ENCODE peak calls at places on chromosomes 1 and 21, in four cellular contexts. One of them, this sample, is unnamed.

GRCh38 chr1:84689514-84690396 is 506 bp downstream of the SSX2IP start:
- DNase-seq in K562: no peak
- DNase-seq in GM23248: peak; percentile 79
- DNase-seq in PC-3: peak; percentile 35
- DNase-seq in this sample: peak; percentile 50

GRCh38 chr1:232477728-232478127 is 152.2 kb downstream of the SIPA1L2 start:
- DNase-seq in PC-3: peak; percentile 99
- DNase-seq in K562: no peak
- DNase-seq in GM23248: peak; percentile 95
- DNase-seq in this sample: no peak

GRCh38 chr1:33259879-33260278 is 3.6 kb downstream of the ZNF362 start:
- DNase-seq in K562: no peak
- DNase-seq in GM23248: no peak
- DNase-seq in PC-3: no peak
- DNase-seq in this sample: no peak

GRCh38 chr1:234708700-234709395 is 98.9 kb upstream of the IRF2BP2 start:
- DNase-seq in PC-3: no peak
- DNase-seq in K562: no peak
- DNase-seq in GM23248: no peak
- DNase-seq in this sample: no peak

GRCh38 chr1:211680752-211681327 is 5.4 kb upstream of the NEK2 start:
- DNase-seq in PC-3: peak; percentile 94
- DNase-seq in K562: peak; percentile 83
- DNase-seq in GM23248: peak; percentile 94
- DNase-seq in this sample: peak; percentile 86

GRCh38 chr21:32303385-32303784 is 4.7 kb downstream of the MRAP start:
- DNase-seq in GM23248: no peak
- DNase-seq in K562: no peak
- DNase-seq in PC-3: no peak
- DNase-seq in this sample: no peak

GRCh38 chr1:217014066-217014465 is 290.8 kb upstream of the ESRRG start:
- DNase-seq in PC-3: no peak
- DNase-seq in K562: no peak
- DNase-seq in GM23248: no peak
- DNase-seq in this sample: no peak

GRCh38 chr1:188489336-188490112 is 1660.8 kb downstream of the PLA2G4A start:
- DNase-seq in GM23248: peak; percentile 4
- DNase-seq in K562: no peak
- DNase-seq in PC-3: peak; percentile 88
- DNase-seq in this sample: peak; percentile 29

GRCh38 chr1:67465371-67465770 is 35.2 kb upstream of the SERBP1 start:
- DNase-seq in GM23248: no peak
- DNase-seq in PC-3: peak; percentile 17
- DNase-seq in K562: no peak
- DNase-seq in this sample: peak; percentile 59

GRCh38 chr1:231973840-231974239 is 347.2 kb downstream of the DISC1 start:
- DNase-seq in GM23248: no peak
- DNase-seq in PC-3: no peak
- DNase-seq in K562: no peak
- DNase-seq in this sample: no peak

GRCh38 chr1:149884433-149885363 is 14.7 kb upstream of the BOLA1 start:
- DNase-seq in PC-3: peak; percentile 50
- DNase-seq in K562: peak; percentile 28
- DNase-seq in GM23248: peak; percentile 53
- DNase-seq in this sample: no peak

GRCh38 chr1:43536196-43536863 is 5.6 kb downstream of the PTPRF start:
- DNase-seq in PC-3: peak; percentile 88
- DNase-seq in GM23248: no peak
- DNase-seq in K562: no peak
- DNase-seq in this sample: no peak

GRCh38 chr1:22808846-22809501 is 98.3 kb downstream of the EPHB2 start:
- DNase-seq in PC-3: peak; percentile 24
- DNase-seq in K562: no peak
- DNase-seq in GM23248: peak; percentile 95
- DNase-seq in this sample: no peak

GRCh38 chr1:227175611-227176010 is 142.7 kb downstream of the CDC42BPA start:
- DNase-seq in GM23248: no peak
- DNase-seq in PC-3: no peak
- DNase-seq in K562: no peak
- DNase-seq in this sample: no peak

GRCh38 chr21:45091540-45092322 is 17.4 kb downstream of the ADARB1 start:
- DNase-seq in GM23248: peak; percentile 70
- DNase-seq in K562: no peak
- DNase-seq in PC-3: no peak
- DNase-seq in this sample: no peak
- H3K79me2 ChIP-seq in GM23248: peaks cover 100% of the 10 kb centered on the region
- H3K79me2 ChIP-seq in K562: peaks cover 1% of the 10 kb centered on the region
- H3K79me2 ChIP-seq in PC-3: peaks cover 47% of the 10 kb centered on the region
- H3K79me2 ChIP-seq in this sample: peaks cover 19% of the 10 kb centered on the region

GRCh38 chr1:156994277-156994676 is 51.3 kb downstream of the ARHGEF11 start:
- DNase-seq in GM23248: no peak
- DNase-seq in K562: no peak
- DNase-seq in PC-3: no peak
- DNase-seq in this sample: no peak

GRCh38 chr1:156993426-156994147 is 52.0 kb downstream of the ARHGEF11 start:
- DNase-seq in GM23248: peak; percentile 38
- DNase-seq in PC-3: peak; percentile 26
- DNase-seq in K562: no peak
- DNase-seq in this sample: no peak

GRCh38 chr1:156998301-156998700 is 47.2 kb downstream of the ARHGEF11 start:
- DNase-seq in PC-3: no peak
- DNase-seq in K562: no peak
- DNase-seq in GM23248: no peak
- DNase-seq in this sample: no peak

GRCh38 chr1:156992215-156992614 is 53.3 kb downstream of the ARHGEF11 start:
- DNase-seq in GM23248: no peak
- DNase-seq in K562: no peak
- DNase-seq in PC-3: no peak
- DNase-seq in this sample: no peak

DNA sequence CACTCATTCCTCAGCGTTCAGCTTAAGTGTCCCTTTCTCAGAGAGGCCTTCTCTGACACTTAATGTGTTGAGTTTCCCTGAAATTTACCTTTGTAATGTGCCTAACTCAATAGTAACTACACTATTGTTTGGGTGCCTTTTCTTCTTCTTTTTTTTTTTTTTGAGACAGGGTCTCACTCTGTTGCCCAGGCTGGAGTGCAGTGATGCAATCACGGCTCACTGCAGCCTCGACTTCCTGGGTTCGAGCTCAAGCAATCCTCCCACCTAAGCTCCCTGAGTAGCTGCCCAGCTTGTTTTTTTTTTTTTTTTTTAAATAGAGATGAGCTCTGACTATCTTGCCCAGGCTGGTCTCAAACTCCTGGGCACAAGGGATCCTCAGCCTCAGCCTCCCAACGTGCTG is 50.1 kb downstream of the ARHGEF11 start:
- DNase-seq in GM23248: no peak
- DNase-seq in K562: no peak
- DNase-seq in PC-3: no peak
- DNase-seq in this sample: no peak
- H3K79me2 ChIP-seq in GM23248: peaks cover 69% of the 10 kb centered on the region
- H3K79me2 ChIP-seq in K562: peaks cover 12% of the 10 kb centered on the region
- H3K79me2 ChIP-seq in PC-3: peaks cover 8% of the 10 kb centered on the region
- H3K79me2 ChIP-seq in this sample: no peaks in the 10 kb centered on the region

GRCh38 chr1:183205196-183205781 is 19.2 kb downstream of the LAMC2 start:
- DNase-seq in GM23248: peak; percentile 89
- DNase-seq in K562: no peak
- DNase-seq in PC-3: no peak
- DNase-seq in this sample: no peak
- H3K79me2 ChIP-seq in GM23248: no peaks in the 10 kb centered on the region
- H3K79me2 ChIP-seq in K562: no peaks in the 10 kb centered on the region
- H3K79me2 ChIP-seq in PC-3: peaks cover 48% of the 10 kb centered on the region
- H3K79me2 ChIP-seq in this sample: no peaks in the 10 kb centered on the region

GRCh38 chr1:121522061-121522759 is 337.4 kb downstream of the SRGAP2C start:
- DNase-seq in PC-3: no peak
- DNase-seq in K562: no peak
- DNase-seq in GM23248: no peak
- DNase-seq in this sample: no peak
- H3K79me2 ChIP-seq in PC-3: no peaks in the 10 kb centered on the region
- H3K79me2 ChIP-seq in K562: no peaks in the 10 kb centered on the region
- H3K79me2 ChIP-seq in GM23248: no peaks in the 10 kb centered on the region
- H3K79me2 ChIP-seq in this sample: no peaks in the 10 kb centered on the region

DNA sequence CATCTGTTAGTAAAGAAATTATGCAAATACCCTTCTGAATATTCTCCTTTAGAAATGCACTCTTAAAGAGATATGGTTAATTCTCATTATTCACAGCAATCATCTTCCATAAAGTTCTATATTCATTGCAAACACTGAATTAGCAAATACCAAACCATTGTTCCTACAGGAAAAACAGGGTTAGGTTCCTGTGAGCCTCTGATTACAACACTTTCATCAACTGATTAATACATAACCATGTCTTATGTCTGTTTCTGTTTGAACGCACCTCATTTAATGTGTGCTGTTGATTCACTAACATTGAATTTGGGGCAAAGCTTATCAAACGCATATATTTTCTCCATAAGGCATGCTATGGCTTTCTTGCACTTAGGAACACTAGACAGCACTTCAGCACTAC is 16.8 kb downstream of the SLC25A24 start:
- DNase-seq in K562: no peak
- DNase-seq in GM23248: no peak
- DNase-seq in PC-3: no peak
- DNase-seq in this sample: no peak
- H3K79me2 ChIP-seq in K562: no peaks in the 10 kb centered on the region
- H3K79me2 ChIP-seq in GM23248: peaks cover 93% of the 10 kb centered on the region
- H3K79me2 ChIP-seq in PC-3: peaks cover 37% of the 10 kb centered on the region
- H3K79me2 ChIP-seq in this sample: peaks cover 76% of the 10 kb centered on the region